ENCODE peak calls at places on chromosomes 4 and X, in six cellular contexts. W is suprapubic skin, L is K562, Q is A549, R is tibial nerve, S is esophagus muscularis mucosa. M is an unnamed sample.

GRCh38 chrX:47831788-47832187 is 4.9 kb upstream of the ZNF81 start:
- DNase-seq in S (no peak), L (peak; percentile 66), Q (peak; percentile 58), R (peak; percentile 12), W (no peak), M (no peak)

GRCh38 chr4:174283507-174284180 is at the start of the genes CEP44 and FBXO8:
- DNase-seq in S (peak; percentile 94), W (peak; percentile 87), R (peak; percentile 72), Q (peak; percentile 74), L (peak; percentile 70), M (peak; percentile 59)

GRCh38 chr4:9765091-9765490 is 16.3 kb upstream of the DRD5 start:
- DNase-seq in Q (peak; percentile 6), L (peak; percentile 10), R (no peak), W (no peak), S (no peak), M (no peak)

GRCh38 chrX:136639506-136640176 is 8.3 kb upstream of the CD40LG start:
- DNase-seq in Q (no peak), S (no peak), R (no peak), L (no peak), W (no peak), M (no peak)

GRCh38 chr4:97300561-97300960 is 842.7 kb downstream of the STPG2 start:
- DNase-seq in R (no peak), L (no peak), W (no peak), Q (no peak), S (no peak), M (no peak)

GRCh38 chr4:26861434-26862186 is 969 bp downstream of the STIM2 start:
- DNase-seq in Q (peak; percentile 41), W (peak; percentile 85), S (no peak), R (peak; percentile 46), L (peak; percentile 52), M (peak; percentile 55)

GRCh38 chr4:115529126-115529525 is 415.7 kb upstream of the NDST4 start:
- DNase-seq in L (no peak), W (no peak), Q (no peak), R (no peak), S (no peak), M (no peak)

GRCh38 chr4:56619160-56619559 is 61.9 kb downstream of the HOPX start:
- DNase-seq in Q (no peak), R (no peak), W (no peak), S (no peak), L (no peak), M (no peak)

GRCh38 chrX:48896611-48897011 is 957 bp downstream of the TIMM17B start:
- DNase-seq in R (no peak), L (no peak), Q (no peak), S (no peak), W (no peak), M (no peak)

GRCh38 chr4:16026155-16026761 is 57.6 kb downstream of the PROM1 start:
- DNase-seq in S (no peak), R (peak; percentile 70), L (peak; percentile 37), W (no peak), Q (peak; percentile 56), M (no peak)

GRCh38 chr4:148103647-148104355 is 338.4 kb downstream of the NR3C2 start:
- DNase-seq in Q (no peak), W (no peak), R (no peak), L (no peak), S (no peak), M (no peak)

GRCh38 chr4:152665691-152666410 is 13.9 kb downstream of the TMEM154 start:
- DNase-seq in S (no peak), L (no peak), Q (no peak), R (no peak), W (no peak), M (no peak)

GRCh38 chr4:164997324-164997723 is 19.9 kb upstream of the TRIM61 start:
- DNase-seq in W (no peak), Q (peak; percentile 17), L (peak; percentile 14), R (no peak), S (no peak), M (no peak)

GRCh38 chrX:36414056-36414455 is 494.5 kb downstream of the CFAP47 start:
- DNase-seq in L (no peak), R (no peak), S (no peak), Q (no peak), W (no peak), M (no peak)

GRCh38 chrX:148371251-148371650 is 129.2 kb upstream of the AFF2 start:
- DNase-seq in R (no peak), S (no peak), Q (no peak), W (no peak), L (no peak), M (no peak)

GRCh38 chr4:68021185-68021584 is 57.9 kb upstream of the TMPRSS11A start:
- DNase-seq in S (peak; percentile 45), Q (no peak), R (no peak), L (no peak), W (no peak), M (no peak)

GRCh38 chr4:5412296-5412695 is 296.1 kb downstream of the EVC2 start:
- DNase-seq in R (no peak), W (peak; percentile 34), L (no peak), Q (no peak), S (no peak), M (no peak)

GRCh38 chr4:120052840-120053239 is 13.8 kb downstream of the MAD2L1 start:
- DNase-seq in L (no peak), W (no peak), Q (peak; percentile 17), R (peak; percentile 9), S (no peak), M (no peak)

GRCh38 chr4:23999714-24000113 is 109.9 kb upstream of the PPARGC1A start:
- DNase-seq in L (no peak), W (no peak), R (no peak), S (no peak), Q (no peak), M (no peak)

GRCh38 chr4:99998062-99998880 is 48.2 kb upstream of the H2AZ1 start:
- DNase-seq in W (no peak), R (no peak), L (no peak), S (no peak), Q (peak; percentile 34), M (no peak)

GRCh38 chr4:137032242-137032641 is 500.1 kb downstream of the PCDH18 start:
- DNase-seq in Q (no peak), W (no peak), L (no peak), R (no peak), S (no peak), M (no peak)

GRCh38 chr4:185457136-185457535 is 14.4 kb downstream of the CCDC110 start:
- DNase-seq in R (no peak), Q (no peak), W (no peak), S (no peak), L (no peak), M (no peak)

GRCh38 chr4:127049506-127049905 is 583.3 kb upstream of the INTU start:
- DNase-seq in L (no peak), S (no peak), R (no peak), W (no peak), Q (no peak), M (no peak)

GRCh38 chr4:4524364-4524763 is 17.5 kb downstream of the STX18 start:
- DNase-seq in S (no peak), R (no peak), W (no peak), L (no peak), Q (no peak), M (no peak)

GRCh38 chr4:25860586-25861421 is 2.0 kb downstream of the SEL1L3 start:
- DNase-seq in Q (peak; percentile 6), S (no peak), W (no peak), R (no peak), L (peak; percentile 52), M (no peak)

GRCh38 chrX:40085086-40085551 is 12.6 kb downstream of the BCOR start:
- DNase-seq in S (no peak), W (no peak), R (no peak), Q (no peak), L (no peak), M (peak; percentile 44)

GRCh38 chr4:10164877-10165283 is 48.3 kb upstream of the WDR1 start:
- DNase-seq in R (peak; percentile 38), W (no peak), Q (peak; percentile 31), L (peak; percentile 77), S (no peak), M (no peak)

GRCh38 chr4:167102475-167102874 is 131.8 kb downstream of the SPOCK3 start:
- DNase-seq in S (no peak), Q (no peak), W (no peak), R (no peak), L (no peak), M (no peak)

GRCh38 chrX:36334508-36335015 is 415.0 kb downstream of the CFAP47 start:
- DNase-seq in L (no peak), Q (no peak), S (no peak), W (no peak), R (no peak), M (no peak)

GRCh38 chrX:7088968-7089615 is 58.4 kb upstream of the STS start:
- DNase-seq in W (no peak), S (no peak), L (no peak), R (no peak), Q (no peak), M (no peak)

GRCh38 chr4:73019462-73020047 is 50.0 kb downstream of the COX18 start:
- DNase-seq in W (no peak), R (peak; percentile 32), Q (peak; percentile 18), S (no peak), L (peak; percentile 39), M (no peak)

GRCh38 chr4:175986-176385 is 51.7 kb downstream of the ZNF718 start:
- DNase-seq in R (no peak), W (no peak), S (no peak), Q (no peak), L (no peak), M (no peak)

GRCh38 chrX:119790977-119791436 is 423 bp downstream of the RPL39 start:
- DNase-seq in S (no peak), W (no peak), R (peak; percentile 13), L (peak; percentile 31), Q (peak; percentile 45), M (no peak)

GRCh38 chrX:139203681-139204575 is 326.6 kb upstream of the F9 start:
- DNase-seq in W (no peak), L (no peak), Q (no peak), S (no peak), R (no peak), M (no peak)
- H3K4me3 ChIP-seq in W (peak overlapping the region; percentile 57), L (peak overlapping the region; percentile 45), Q (peak overlapping the region; percentile 42), S (peak overlapping the region; percentile 56), R (peak overlapping the region; percentile 46), M (peak overlapping the region; percentile 29)

GRCh38 chr4:130395871-130396270 is 1299.9 kb downstream of the C4orf33 start:
- DNase-seq in Q (peak; percentile 1), L (no peak), S (no peak), R (no peak), W (no peak), M (no peak)
- TF ChIP-seq EP300 in Q (no peak), L (no peak), S (no peak), R (no peak), W (no peak), M (no peak)

GRCh38 chr4:139866270-139866962 is 200.8 kb downstream of the MGST2 start:
- DNase-seq in S (no peak), W (no peak), R (no peak), L (no peak), Q (no peak), M (peak; percentile 41)
- H3K4me3 ChIP-seq in S (no peak overlapping the region), W (no peak overlapping the region), R (no peak overlapping the region), L (no peak overlapping the region), Q (no peak overlapping the region), M (no peak overlapping the region)

DNA sequence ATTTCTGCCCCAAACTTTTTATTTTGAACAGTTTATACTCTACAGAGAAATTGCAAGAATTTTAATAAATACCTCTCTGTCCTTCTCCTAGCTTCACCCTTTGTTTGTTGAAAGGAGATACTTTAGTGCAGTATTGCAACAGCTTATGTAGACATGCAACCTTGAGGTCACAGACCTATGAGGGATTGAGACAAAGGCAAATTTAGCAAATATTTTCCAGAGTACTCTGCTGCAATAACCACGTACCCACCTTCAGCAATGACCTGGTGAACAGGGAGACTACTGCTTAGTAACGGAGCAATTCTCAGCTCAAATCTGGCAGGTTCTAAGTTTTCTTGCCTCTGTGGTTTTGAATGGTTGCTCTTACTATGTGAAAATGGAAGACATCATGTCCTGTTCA is 13.2 kb downstream of the FGA start:
- DNase-seq in R (no peak), L (no peak), W (no peak), S (no peak), Q (peak; percentile 65), M (no peak)
- TF ChIP-seq EP300 in R (no peak), L (no peak), W (no peak), S (no peak), Q (peak; percentile 59), M (no peak)

M was measured in ovary.